ENCODE peak calls at places on chromosomes 2 and 18, in seven cellular contexts. Q is H9, P is AG04449, Z is WTC11, G is neural crest cell, C is foreskin fibroblast, F is B cell. M is an unnamed sample.

GRCh38 chr2:133521146-133521745 is 47.0 kb downstream of the NCKAP5 start:
- DNase-seq in Q (no peak), Z (no peak), G (no peak), P (no peak), F (no peak), C (no peak), M (no peak)

GRCh38 chr2:224890407-224890806 is 151.9 kb downstream of the DOCK10 start:
- DNase-seq in Q (no peak), F (no peak), G (no peak), Z (no peak), P (no peak), C (no peak), M (no peak)

GRCh38 chr2:85851253-85851955 is 37.4 kb downstream of the ST3GAL5 start:
- DNase-seq in C (peak; percentile 28), Z (no peak), P (no peak), F (no peak), G (no peak), Q (no peak), M (no peak)

GRCh38 chr18:58862404-58862803 is 2.3 kb upstream of the ZNF532 start:
- DNase-seq in Z (no peak), Q (no peak), C (no peak), G (no peak), P (no peak), F (no peak), M (no peak)

GRCh38 chr2:70726947-70727725 is 40.9 kb downstream of the ADD2 start:
- DNase-seq in Z (no peak), G (no peak), P (no peak), C (no peak), F (no peak), Q (peak; percentile 15), M (no peak)

GRCh38 chr2:202408546-202409140 is 32.5 kb downstream of the BMPR2 start:
- DNase-seq in G (no peak), Q (no peak), P (no peak), C (no peak), F (no peak), Z (no peak), M (no peak)

GRCh38 chr2:238247002-238247822 is 7.4 kb upstream of the HES6 start:
- DNase-seq in G (no peak), F (no peak), C (no peak), P (no peak), Z (no peak), Q (no peak), M (no peak)

GRCh38 chr2:80299672-80300071 is 4.9 kb downstream of the LRRTM1 start:
- DNase-seq in C (no peak), G (no peak), Z (no peak), F (no peak), Q (no peak), P (no peak), M (no peak)

GRCh38 chr18:30361864-30362540 is 680.5 kb downstream of the DSC3 start:
- DNase-seq in Z (peak; percentile 25), G (no peak), C (no peak), F (no peak), Q (no peak), P (no peak), M (no peak)
- TF ChIP-seq CTCF in Z (no peak), G (no peak), C (no peak), F (no peak), Q (peak; percentile 31), P (no peak), M (no peak)

GRCh38 chr2:177254433-177255226 is 9.9 kb downstream of the NFE2L2 start:
- DNase-seq in F (no peak), P (no peak), G (peak; percentile 50), Z (peak; percentile 86), C (no peak), Q (peak; percentile 80), M (no peak)
- TF ChIP-seq CTCF in F (peak; percentile 39), P (peak; percentile 33), G (peak; percentile 66), Z (peak; percentile 90), C (peak; percentile 19), Q (peak; percentile 87), M (no peak)

GRCh38 chr2:173720310-173720709 is 244.9 kb downstream of the SP3 start:
- DNase-seq in G (no peak), Q (no peak), P (no peak), Z (no peak), C (peak; percentile 20), F (no peak), M (no peak)
- TF ChIP-seq CTCF in G (peak; percentile 16), Q (no peak), P (no peak), Z (no peak), C (no peak), F (no peak), M (no peak)

GRCh38 chr2:124325667-124326425 is 300.8 kb downstream of the CNTNAP5 start:
- DNase-seq in Z (no peak), Q (no peak), F (no peak), P (no peak), C (no peak), G (no peak), M (no peak)
- TF ChIP-seq CTCF in Z (no peak), Q (peak; percentile 54), F (no peak), P (no peak), C (no peak), G (peak; percentile 59), M (no peak)

DNA sequence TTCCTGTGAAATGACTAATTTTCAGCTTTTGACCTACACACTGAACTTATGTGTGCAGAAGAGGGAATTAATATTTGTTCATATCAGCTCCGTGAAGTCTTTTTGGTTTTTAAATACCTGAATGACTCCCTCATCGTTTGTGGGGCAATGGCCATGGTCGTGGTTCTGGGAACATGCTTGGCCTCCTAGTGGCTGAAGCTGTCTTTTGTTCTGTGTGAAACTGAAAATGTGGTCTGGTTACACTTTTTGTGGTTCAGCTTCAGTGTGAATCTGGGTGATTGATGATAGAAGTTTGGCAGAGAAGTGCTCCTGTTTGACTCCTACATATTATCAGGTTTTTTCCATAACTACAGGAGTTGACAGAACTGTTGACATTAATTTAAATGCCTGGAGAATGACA is 408.2 kb downstream of the THSD7B start:
- DNase-seq in P (peak; percentile 34), Z (no peak), C (peak; percentile 12), Q (no peak), F (no peak), G (no peak), M (no peak)
- TF ChIP-seq CTCF in P (peak; percentile 32), Z (no peak), C (peak; percentile 42), Q (peak; percentile 68), F (no peak), G (peak; percentile 52), M (no peak)

GRCh38 chr18:4524096-4524495 is 69.0 kb upstream of the DLGAP1 start:
- DNase-seq in P (no peak), Z (no peak), G (no peak), C (no peak), Q (no peak), F (no peak), M (no peak)
- TF ChIP-seq CTCF in P (no peak), Z (no peak), G (no peak), C (no peak), Q (peak; percentile 58), F (no peak), M (no peak)

GRCh38 chr2:110891626-110892025 is 159.3 kb downstream of the ACOXL start:
- DNase-seq in P (no peak), Q (no peak), F (no peak), G (no peak), Z (no peak), C (no peak), M (no peak)
- TF ChIP-seq CTCF in P (no peak), Q (no peak), F (no peak), G (no peak), Z (no peak), C (no peak), M (no peak)

DNA sequence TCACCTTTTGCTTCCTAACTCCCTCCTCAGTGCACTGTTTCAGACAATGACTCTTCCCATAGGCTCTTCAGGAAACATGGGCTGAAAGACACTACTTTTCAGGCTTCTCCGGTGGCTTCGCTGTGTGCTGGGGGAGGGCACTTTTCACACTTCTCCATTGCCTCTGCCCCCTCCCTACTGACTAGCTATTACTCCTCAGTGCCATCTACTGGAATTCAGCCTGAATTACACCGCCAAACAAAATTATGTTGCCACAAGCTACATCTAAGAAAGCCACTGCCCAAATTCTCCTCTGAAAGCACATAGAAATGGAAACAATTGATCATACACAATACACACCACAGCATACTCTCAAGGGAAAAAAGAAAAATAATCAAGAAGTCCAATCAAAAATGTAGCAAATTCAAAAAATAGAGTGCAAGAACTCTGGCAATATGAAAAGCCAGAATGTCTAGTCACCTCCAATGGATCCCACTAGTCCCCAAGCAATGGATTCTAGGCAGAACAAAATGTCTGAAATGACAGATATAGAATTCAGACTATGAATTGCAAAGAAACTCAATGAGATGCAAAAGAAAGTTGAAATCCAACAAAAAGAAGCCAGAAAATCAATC is 1139.4 kb upstream of the GYPC start:
- DNase-seq in Q (peak; percentile 34), P (no peak), C (no peak), G (no peak), F (no peak), Z (peak; percentile 40), M (no peak)
- TF ChIP-seq CTCF in Q (peak; percentile 76), P (no peak), C (no peak), G (peak; percentile 62), F (peak; percentile 16), Z (peak; percentile 47), M (no peak)

DNA sequence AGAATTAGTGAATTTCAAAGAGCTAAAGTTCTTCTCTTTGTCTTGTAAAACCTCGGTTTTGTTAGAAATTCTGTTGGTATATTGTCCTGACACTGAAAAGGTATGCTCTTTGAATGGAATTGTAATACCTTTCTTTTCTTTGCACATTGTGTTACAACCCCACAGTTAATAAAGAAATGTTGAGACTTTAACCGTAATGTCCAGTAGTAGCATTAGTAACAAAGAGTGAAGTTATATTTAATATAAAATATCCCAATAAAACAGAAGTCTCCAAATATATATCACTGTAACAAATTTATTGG is 69.8 kb downstream of the EHBP1 start:
- DNase-seq in P (no peak), C (no peak), Z (no peak), G (no peak), Q (no peak), F (no peak), M (no peak)
- TF ChIP-seq CTCF in P (no peak), C (no peak), Z (no peak), G (peak; percentile 27), Q (peak; percentile 5), F (no peak), M (no peak)

M was measured in vagina.